ENCODE peak calls at places on chromosome 19, in six cellular contexts. One of them, this sample, is unnamed.

GRCh38 chr19:18700501-18701249 is 17.2 kb downstream of the CRTC1 start:
- DNase-seq in SJCRH30: peak
- DNase-seq in activated naive CD8-positive, alpha-beta T cell treated with anti-CD3 and anti-CD28 coated beads, Interleukin-2, amount 50 U/mL, for 24 hours: peak
- DNase-seq in stromal cell of bone marrow: peak
- DNase-seq in left ventricle myocardium inferior: peak
- DNase-seq in mucosa of descending colon: peak
- DNase-seq in this sample: peak

GRCh38 chr19:2332341-2333026 is 4.0 kb downstream of the SPPL2B start:
- DNase-seq in left ventricle myocardium inferior: peak
- DNase-seq in SJCRH30: peak
- DNase-seq in stromal cell of bone marrow: no peak
- DNase-seq in mucosa of descending colon: peak
- DNase-seq in activated naive CD8-positive, alpha-beta T cell treated with anti-CD3 and anti-CD28 coated beads, Interleukin-2, amount 50 U/mL, for 24 hours: peak
- DNase-seq in this sample: no peak

GRCh38 chr19:29660835-29661234 is 4.4 kb upstream of the PLEKHF1 start:
- DNase-seq in mucosa of descending colon: no peak
- DNase-seq in activated naive CD8-positive, alpha-beta T cell treated with anti-CD3 and anti-CD28 coated beads, Interleukin-2, amount 50 U/mL, for 24 hours: peak
- DNase-seq in stromal cell of bone marrow: no peak
- DNase-seq in left ventricle myocardium inferior: no peak
- DNase-seq in SJCRH30: no peak
- DNase-seq in this sample: no peak

GRCh38 chr19:17779281-17779930 is 15.5 kb upstream of the B3GNT3 start:
- DNase-seq in stromal cell of bone marrow: peak
- DNase-seq in SJCRH30: peak
- DNase-seq in activated naive CD8-positive, alpha-beta T cell treated with anti-CD3 and anti-CD28 coated beads, Interleukin-2, amount 50 U/mL, for 24 hours: no peak
- DNase-seq in left ventricle myocardium inferior: no peak
- DNase-seq in mucosa of descending colon: peak
- DNase-seq in this sample: no peak

GRCh38 chr19:35357867-35358573 is at the start of gene FFAR3:
- DNase-seq in SJCRH30: no peak
- DNase-seq in mucosa of descending colon: no peak
- DNase-seq in stromal cell of bone marrow: no peak
- DNase-seq in left ventricle myocardium inferior: peak
- DNase-seq in activated naive CD8-positive, alpha-beta T cell treated with anti-CD3 and anti-CD28 coated beads, Interleukin-2, amount 50 U/mL, for 24 hours: no peak
- DNase-seq in this sample: no peak

GRCh38 chr19:45016388-45017314 is 15.4 kb downstream of the RELB start:
- DNase-seq in activated naive CD8-positive, alpha-beta T cell treated with anti-CD3 and anti-CD28 coated beads, Interleukin-2, amount 50 U/mL, for 24 hours: peak
- DNase-seq in left ventricle myocardium inferior: peak
- DNase-seq in mucosa of descending colon: no peak
- DNase-seq in SJCRH30: peak
- DNase-seq in stromal cell of bone marrow: peak
- DNase-seq in this sample: peak

GRCh38 chr19:14375055-14375581 is 6.1 kb upstream of the ADGRE5 start:
- DNase-seq in left ventricle myocardium inferior: peak
- DNase-seq in activated naive CD8-positive, alpha-beta T cell treated with anti-CD3 and anti-CD28 coated beads, Interleukin-2, amount 50 U/mL, for 24 hours: peak
- DNase-seq in mucosa of descending colon: peak
- DNase-seq in SJCRH30: no peak
- DNase-seq in stromal cell of bone marrow: no peak
- DNase-seq in this sample: no peak

GRCh38 chr19:35306473-35307246 is 14.7 kb downstream of the MAG start:
- DNase-seq in mucosa of descending colon: no peak
- DNase-seq in activated naive CD8-positive, alpha-beta T cell treated with anti-CD3 and anti-CD28 coated beads, Interleukin-2, amount 50 U/mL, for 24 hours: no peak
- DNase-seq in SJCRH30: no peak
- DNase-seq in left ventricle myocardium inferior: no peak
- DNase-seq in stromal cell of bone marrow: no peak
- DNase-seq in this sample: no peak

GRCh38 chr19:8626823-8627222 is 3.6 kb upstream of the NFILZ start:
- DNase-seq in mucosa of descending colon: no peak
- DNase-seq in stromal cell of bone marrow: no peak
- DNase-seq in activated naive CD8-positive, alpha-beta T cell treated with anti-CD3 and anti-CD28 coated beads, Interleukin-2, amount 50 U/mL, for 24 hours: no peak
- DNase-seq in left ventricle myocardium inferior: no peak
- DNase-seq in SJCRH30: no peak
- DNase-seq in this sample: no peak

GRCh38 chr19:3543150-3544053 is 4.4 kb downstream of the TEKTIP1 start:
- DNase-seq in activated naive CD8-positive, alpha-beta T cell treated with anti-CD3 and anti-CD28 coated beads, Interleukin-2, amount 50 U/mL, for 24 hours: no peak
- DNase-seq in left ventricle myocardium inferior: no peak
- DNase-seq in SJCRH30: no peak
- DNase-seq in mucosa of descending colon: peak
- DNase-seq in stromal cell of bone marrow: no peak
- DNase-seq in this sample: no peak

GRCh38 chr19:1105217-1105872 is 1.6 kb downstream of the GPX4 start:
- DNase-seq in activated naive CD8-positive, alpha-beta T cell treated with anti-CD3 and anti-CD28 coated beads, Interleukin-2, amount 50 U/mL, for 24 hours: no peak
- DNase-seq in stromal cell of bone marrow: no peak
- DNase-seq in left ventricle myocardium inferior: no peak
- DNase-seq in mucosa of descending colon: no peak
- DNase-seq in SJCRH30: no peak
- DNase-seq in this sample: no peak

GRCh38 chr19:33879818-33880575 is 83.3 kb downstream of the KCTD15 start:
- DNase-seq in SJCRH30: peak
- DNase-seq in left ventricle myocardium inferior: peak
- DNase-seq in mucosa of descending colon: no peak
- DNase-seq in stromal cell of bone marrow: no peak
- DNase-seq in activated naive CD8-positive, alpha-beta T cell treated with anti-CD3 and anti-CD28 coated beads, Interleukin-2, amount 50 U/mL, for 24 hours: no peak
- DNase-seq in this sample: no peak

GRCh38 chr19:55248166-55248675 is 10.6 kb downstream of the PPP6R1 start:
- DNase-seq in stromal cell of bone marrow: no peak
- DNase-seq in mucosa of descending colon: no peak
- DNase-seq in activated naive CD8-positive, alpha-beta T cell treated with anti-CD3 and anti-CD28 coated beads, Interleukin-2, amount 50 U/mL, for 24 hours: no peak
- DNase-seq in SJCRH30: no peak
- DNase-seq in left ventricle myocardium inferior: no peak
- DNase-seq in this sample: no peak

GRCh38 chr19:4012092-4012974 is 4.8 kb downstream of the PIAS4 start:
- DNase-seq in SJCRH30: no peak
- DNase-seq in mucosa of descending colon: no peak
- DNase-seq in activated naive CD8-positive, alpha-beta T cell treated with anti-CD3 and anti-CD28 coated beads, Interleukin-2, amount 50 U/mL, for 24 hours: no peak
- DNase-seq in stromal cell of bone marrow: no peak
- DNase-seq in left ventricle myocardium inferior: no peak
- DNase-seq in this sample: no peak

GRCh38 chr19:18156841-18157464 is 4.0 kb downstream of the PIK3R2 start:
- DNase-seq in stromal cell of bone marrow: no peak
- DNase-seq in SJCRH30: peak
- DNase-seq in left ventricle myocardium inferior: peak
- DNase-seq in activated naive CD8-positive, alpha-beta T cell treated with anti-CD3 and anti-CD28 coated beads, Interleukin-2, amount 50 U/mL, for 24 hours: no peak
- DNase-seq in mucosa of descending colon: peak
- DNase-seq in this sample: no peak

GRCh38 chr19:49396738-49397505 is 8.9 kb downstream of the KASH5 start:
- DNase-seq in mucosa of descending colon: no peak
- DNase-seq in stromal cell of bone marrow: no peak
- DNase-seq in SJCRH30: no peak
- DNase-seq in left ventricle myocardium inferior: no peak
- DNase-seq in activated naive CD8-positive, alpha-beta T cell treated with anti-CD3 and anti-CD28 coated beads, Interleukin-2, amount 50 U/mL, for 24 hours: no peak
- DNase-seq in this sample: no peak

GRCh38 chr19:38735257-38735686 is 9.0 kb downstream of the CAPN12 start:
- DNase-seq in mucosa of descending colon: peak
- DNase-seq in SJCRH30: no peak
- DNase-seq in activated naive CD8-positive, alpha-beta T cell treated with anti-CD3 and anti-CD28 coated beads, Interleukin-2, amount 50 U/mL, for 24 hours: peak
- DNase-seq in stromal cell of bone marrow: no peak
- DNase-seq in left ventricle myocardium inferior: no peak
- DNase-seq in this sample: no peak

GRCh38 chr19:54172764-54173699 is at the start of gene TMC4:
- DNase-seq in mucosa of descending colon: peak
- DNase-seq in stromal cell of bone marrow: no peak
- DNase-seq in left ventricle myocardium inferior: no peak
- DNase-seq in SJCRH30: no peak
- DNase-seq in activated naive CD8-positive, alpha-beta T cell treated with anti-CD3 and anti-CD28 coated beads, Interleukin-2, amount 50 U/mL, for 24 hours: no peak
- DNase-seq in this sample: no peak

GRCh38 chr19:2266183-2266993 is 10.2 kb upstream of the JSRP1 start:
- DNase-seq in SJCRH30: peak
- DNase-seq in stromal cell of bone marrow: peak
- DNase-seq in activated naive CD8-positive, alpha-beta T cell treated with anti-CD3 and anti-CD28 coated beads, Interleukin-2, amount 50 U/mL, for 24 hours: peak
- DNase-seq in mucosa of descending colon: peak
- DNase-seq in left ventricle myocardium inferior: peak
- DNase-seq in this sample: no peak